ENCODE peak calls at places on chromosomes 5 and 9, in seven cellular contexts. X is gastrocnemius medialis, L is fibroblast of the aortic adventitia, Y is heart left ventricle, O is BJ, B is neural progenitor cell, D is astrocyte of the cerebellum. N is an unnamed sample.

GRCh38 chr5:107216587-107216986 is 454.1 kb downstream of the EFNA5 start:
- DNase-seq in B (no peak), X (peak), L (no peak), O (no peak), D (no peak), Y (no peak), N (no peak)

GRCh38 chr5:149206524-149207141 is 65.0 kb upstream of the AFAP1L1 start:
- DNase-seq in Y (no peak), O (no peak), L (no peak), D (no peak), B (no peak), X (no peak), N (peak)

GRCh38 chr5:51347704-51348103 is 35.5 kb upstream of the ISL1 start:
- DNase-seq in B (peak), L (peak), D (no peak), O (no peak), X (no peak), Y (no peak), N (no peak)

GRCh38 chr5:143495124-143495523 is 91.6 kb upstream of the NR3C1 start:
- DNase-seq in X (no peak), O (no peak), D (no peak), Y (no peak), B (no peak), L (peak), N (peak)

GRCh38 chr5:140242099-140242498 is 60.8 kb downstream of the PFDN1 start:
- DNase-seq in B (no peak), D (no peak), O (no peak), L (no peak), X (no peak), Y (no peak), N (no peak)

GRCh38 chr5:149580808-149581191 is 498 bp upstream of the ARHGEF37 start:
- DNase-seq in Y (no peak), X (no peak), L (no peak), B (no peak), D (no peak), O (no peak), N (no peak)

GRCh38 chr5:138760448-138761110 is 7.4 kb downstream of the CTNNA1 start:
- DNase-seq in Y (no peak), D (no peak), O (no peak), L (no peak), X (no peak), B (no peak), N (no peak)

GRCh38 chr5:95682891-95683290 is at the start of gene SPATA9:
- DNase-seq in O (no peak), X (no peak), L (no peak), B (peak), D (no peak), Y (no peak), N (no peak)

GRCh38 chr5:179436321-179437122 is 91.3 kb upstream of the ADAMTS2 start:
- DNase-seq in L (no peak), D (no peak), Y (no peak), B (no peak), X (no peak), O (no peak), N (no peak)

GRCh38 chr5:12672141-12672540 is 767.9 kb upstream of the CTNND2 start:
- DNase-seq in Y (no peak), B (no peak), D (no peak), L (no peak), X (no peak), O (no peak), N (no peak)

GRCh38 chr9:134408389-134408788 is 82.1 kb downstream of the RXRA start:
- DNase-seq in X (peak), D (no peak), Y (no peak), L (no peak), B (no peak), O (no peak), N (no peak)

GRCh38 chr5:135576075-135576599 is 2.7 kb downstream of the CXCL14 start:
- DNase-seq in Y (no peak), O (no peak), L (peak), B (peak), X (no peak), D (no peak), N (no peak)

GRCh38 chr9:1837453-1838084 is 177.6 kb upstream of the SMARCA2 start:
- DNase-seq in X (no peak), Y (no peak), O (no peak), B (peak), D (no peak), L (peak), N (peak)

DNA sequence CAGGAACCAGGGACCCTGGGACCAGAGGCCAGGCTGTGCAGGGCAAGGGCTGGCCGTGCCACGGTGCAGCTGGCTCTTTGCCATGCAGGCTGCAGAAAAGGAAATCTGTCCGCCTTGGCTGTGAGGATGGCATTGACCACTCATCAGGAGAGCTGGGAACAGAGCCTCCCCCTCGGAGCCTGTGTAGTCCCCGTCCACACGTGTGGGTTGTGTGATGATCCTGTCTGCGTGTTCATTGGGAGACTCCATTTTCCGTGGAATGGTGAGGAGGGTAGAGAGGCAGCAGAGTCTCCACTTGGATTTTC is 47.7 kb downstream of the EHMT1 start:
- DNase-seq in D (no peak), L (no peak), Y (no peak), O (no peak), X (no peak), B (no peak), N (no peak)
- H3K4me3 ChIP-seq in D (no peak), L (no peak), Y (no peak), O (no peak), X (no peak), B (peak), N (no peak)

DNA sequence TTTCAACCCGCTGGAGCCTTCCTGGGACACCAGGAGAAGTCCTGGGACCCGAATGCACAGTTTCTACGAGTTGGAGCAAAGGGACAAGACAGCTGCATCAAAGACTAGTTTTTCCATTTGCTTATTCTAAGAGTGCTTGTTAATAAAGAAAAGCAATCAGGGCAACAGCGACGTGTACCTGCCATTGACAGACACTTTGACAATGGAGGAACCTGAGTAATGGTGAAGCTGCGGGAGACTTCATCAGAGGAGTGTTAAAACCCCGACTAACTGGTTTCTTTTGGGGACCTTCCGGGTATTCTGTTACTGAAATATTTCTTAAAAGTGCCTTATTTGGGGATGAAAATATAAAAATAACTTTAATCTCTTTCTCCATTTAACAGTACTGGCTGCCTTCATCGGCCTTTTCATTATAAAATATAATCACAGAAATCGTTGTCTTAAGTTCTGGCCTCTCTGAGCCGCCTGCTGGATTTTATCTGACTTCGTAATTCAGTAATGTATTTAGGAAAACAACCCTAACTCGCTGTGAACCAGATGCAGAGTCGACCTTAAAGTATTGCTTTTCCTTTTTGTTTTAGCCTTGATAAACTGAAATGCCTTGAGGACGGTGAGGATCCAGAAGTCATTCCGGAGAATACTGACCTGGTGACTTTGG is 781 bp downstream of the SNAPC3 start:
- DNase-seq in Y (no peak), D (peak), B (peak), L (peak), O (no peak), X (no peak), N (peak)
- TF ChIP-seq CTCF in Y (no peak), D (peak), B (no peak), L (peak), O (peak), X (no peak), N (peak)

DNA sequence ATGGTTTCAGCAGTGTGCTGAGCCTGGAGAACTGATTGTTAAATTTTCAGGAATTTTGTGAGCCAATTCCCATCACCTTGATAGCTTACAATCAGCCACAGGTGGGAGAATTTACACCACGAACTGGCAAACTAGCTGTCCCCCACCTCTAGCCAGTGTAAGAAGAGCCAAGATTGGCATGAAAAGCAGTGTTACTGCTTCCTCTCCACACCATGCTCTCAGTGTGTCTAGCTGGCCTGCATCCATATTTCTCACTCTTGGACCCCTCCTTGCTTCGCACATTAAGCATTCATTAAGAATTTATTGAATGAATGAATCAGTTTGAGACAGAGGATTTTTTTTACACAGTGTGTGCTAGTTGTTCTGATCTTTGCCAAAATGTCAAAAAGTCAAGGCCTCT is 36.7 kb upstream of the MAN2A1 start:
- DNase-seq in D (no peak), Y (no peak), B (no peak), O (no peak), L (no peak), X (no peak), N (no peak)
- H3K4me3 ChIP-seq in D (no peak), Y (no peak), B (no peak), O (no peak), L (no peak), X (no peak), N (no peak)

GRCh38 chr9:120636194-120636957 is 56.4 kb upstream of the CDK5RAP2 start:
- DNase-seq in X (no peak), O (no peak), L (no peak), D (no peak), B (no peak), Y (no peak), N (no peak)
- TF ChIP-seq CTCF in X (no peak), O (no peak), L (no peak), D (no peak), B (no peak), Y (no peak), N (no peak)

DNA sequence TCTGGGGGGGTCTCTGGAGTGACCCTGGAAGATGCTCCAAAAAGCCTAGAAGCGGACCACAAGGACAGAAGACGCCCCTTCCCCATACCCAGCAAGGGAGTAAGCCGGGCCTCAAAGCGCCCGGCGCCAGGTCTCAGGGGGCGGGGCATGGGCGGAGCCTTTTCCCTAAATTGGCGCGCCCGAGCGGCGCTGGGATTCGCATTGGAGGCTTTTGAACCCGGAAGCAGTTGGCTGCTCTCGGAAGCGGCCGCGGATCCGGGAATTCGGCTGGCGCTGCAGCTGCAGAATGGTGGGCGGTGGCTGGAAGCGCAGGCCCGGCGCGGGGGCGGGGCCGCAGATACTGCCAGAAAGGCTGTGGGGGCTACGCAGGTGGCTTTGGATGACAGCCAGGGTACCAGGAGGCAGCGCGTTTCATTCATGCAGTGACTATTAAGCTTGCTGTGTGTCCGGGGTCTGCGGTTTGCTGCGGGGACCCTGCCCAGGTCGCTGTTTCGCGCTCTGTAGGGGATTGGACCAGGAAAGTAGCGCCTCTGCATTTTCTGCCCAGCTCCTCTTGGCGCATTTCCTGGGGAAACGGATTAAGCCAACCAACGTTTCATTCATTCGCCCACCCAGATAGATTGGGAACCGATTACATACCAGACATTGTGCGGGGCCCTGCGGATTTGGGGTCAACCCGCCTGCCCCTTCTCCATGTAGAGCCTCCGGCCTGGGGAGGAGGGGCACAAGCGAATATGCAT is 83.0 kb upstream of the FREM1 start:
- DNase-seq in Y (peak), O (peak), B (peak), X (peak), L (peak), D (peak), N (peak)
- H3K4me3 ChIP-seq in Y (peak), O (peak), B (peak), X (peak), L (peak), D (peak), N (peak)

GRCh38 chr9:759983-760715 is 81.3 kb upstream of the DMRT1 start:
- DNase-seq in Y (no peak), L (no peak), B (no peak), X (no peak), O (no peak), D (no peak), N (no peak)

GRCh38 chr9:758147-758546 is 83.3 kb upstream of the DMRT1 start:
- DNase-seq in L (no peak), B (no peak), X (no peak), Y (no peak), D (no peak), O (no peak), N (no peak)

GRCh38 chr9:755454-756381 is 85.8 kb upstream of the DMRT1 start:
- DNase-seq in D (peak), L (peak), O (peak), Y (no peak), X (peak), B (no peak), N (peak)

GRCh38 chr9:759541-759940 is 82.0 kb upstream of the DMRT1 start:
- DNase-seq in X (no peak), D (no peak), L (no peak), O (no peak), B (no peak), Y (no peak), N (no peak)

GRCh38 chr9:757246-757881 is 84.1 kb upstream of the DMRT1 start:
- DNase-seq in O (no peak), X (no peak), Y (no peak), L (peak), B (peak), D (no peak), N (peak)
- TF ChIP-seq CTCF in O (peak), X (peak), Y (peak), L (peak), B (peak), D (peak), N (peak)

DNA sequence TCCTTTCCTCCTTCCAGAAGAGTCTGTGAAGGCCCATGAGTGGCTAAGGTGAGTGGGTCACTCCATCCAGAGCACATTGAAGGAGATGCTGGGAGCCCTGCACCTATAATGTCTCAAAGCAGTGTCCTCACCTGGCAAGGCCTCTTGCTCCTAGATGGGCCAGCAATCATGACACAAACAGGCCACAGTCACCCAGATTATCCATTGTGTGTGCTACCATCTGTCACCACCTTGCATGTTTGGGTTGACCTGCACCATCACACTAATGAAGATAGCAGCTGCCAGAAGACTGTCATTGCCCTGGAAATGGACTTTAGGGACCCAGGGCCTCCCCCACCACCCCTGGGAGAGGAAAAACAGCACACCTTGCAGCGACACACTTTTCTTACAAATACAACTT is 69.6 kb downstream of the GABBR2 start:
- DNase-seq in D (no peak), Y (no peak), O (no peak), X (no peak), B (no peak), L (no peak), N (no peak)
- H3K4me3 ChIP-seq in D (no peak), Y (no peak), O (no peak), X (no peak), B (no peak), L (no peak), N (no peak)

GRCh38 chr5:17398866-17399835 is 98.9 kb upstream of the TAF11L2 start:
- DNase-seq in D (no peak), L (no peak), X (no peak), Y (no peak), B (no peak), O (no peak), N (no peak)

GRCh38 chr5:17401509-17402290 is 96.3 kb upstream of the TAF11L2 start:
- DNase-seq in Y (no peak), D (no peak), X (no peak), L (no peak), O (no peak), B (peak), N (no peak)

GRCh38 chr5:17400724-17401508 is 97.1 kb upstream of the TAF11L2 start:
- DNase-seq in Y (no peak), O (no peak), L (no peak), B (peak), D (no peak), X (no peak), N (no peak)

GRCh38 chr5:17399931-17400330 is 98.1 kb upstream of the TAF11L2 start:
- DNase-seq in Y (no peak), L (no peak), B (no peak), D (no peak), X (no peak), O (no peak), N (no peak)

GRCh38 chr5:17402291-17403121 is 95.5 kb upstream of the TAF11L2 start:
- DNase-seq in Y (no peak), O (no peak), L (no peak), D (no peak), B (peak), X (no peak), N (no peak)
- TF ChIP-seq CTCF in Y (no peak), O (no peak), L (no peak), D (no peak), B (no peak), X (no peak), N (no peak)

GRCh38 chr5:78959767-78960166 is 25.3 kb downstream of the ARSB start:
- DNase-seq in L (no peak), X (no peak), D (no peak), B (peak), O (no peak), Y (no peak), N (no peak)

GRCh38 chr5:78968781-78969180 is 16.3 kb downstream of the ARSB start:
- DNase-seq in L (no peak), X (no peak), Y (no peak), O (no peak), B (no peak), D (no peak), N (no peak)

GRCh38 chr5:78961743-78962142 is 23.4 kb downstream of the ARSB start:
- DNase-seq in L (peak), B (no peak), Y (no peak), X (no peak), O (no peak), D (no peak), N (no peak)

GRCh38 chr5:78964889-78965288 is 20.2 kb downstream of the ARSB start:
- DNase-seq in L (peak), B (peak), D (peak), Y (no peak), X (no peak), O (no peak), N (peak)
- H3K4me3 ChIP-seq in L (no peak), B (no peak), D (no peak), Y (no peak), X (no peak), O (no peak), N (no peak)

N was measured in fibroblast of pulmonary artery.